ENCODE peak calls at places on chromosome 19, in eight cellular contexts. T is colonic mucosa, P is Calu3, S is fibroblast of lung, A is PC-3, C is body of pancreas, V is AG09309, L is heart left ventricle. Y is an unnamed sample.

GRCh38 chr19:47000373-47000772 is 19.3 kb upstream of the NPAS1 start:
- DNase-seq in T (no peak), P (no peak), S (no peak), A (no peak), C (no peak), V (no peak), L (no peak), Y (no peak)

GRCh38 chr19:46032597-46033025 is 8.2 kb downstream of the IGFL4 start:
- DNase-seq in T (no peak), P (no peak), S (no peak), A (no peak), C (no peak), V (no peak), L (no peak), Y (no peak)

GRCh38 chr19:14775855-14776254 is 2.5 kb downstream of the ADGRE2 start:
- DNase-seq in T (no peak), P (no peak), S (no peak), A (no peak), C (no peak), V (no peak), L (peak), Y (no peak)

GRCh38 chr19:13849991-13850909 is 26.7 kb upstream of the NANOS3 start:
- DNase-seq in T (peak), P (peak), S (peak), A (peak), C (peak), V (no peak), L (peak), Y (no peak)

GRCh38 chr19:55080121-55080914 is 4.6 kb downstream of the EPS8L1 start:
- DNase-seq in T (peak), P (no peak), S (peak), A (no peak), C (peak), V (no peak), L (peak), Y (no peak)

GRCh38 chr19:16188521-16188920 is 3.3 kb downstream of the FAM32A start:
- DNase-seq in T (no peak), P (no peak), S (no peak), A (no peak), C (no peak), V (no peak), L (no peak), Y (no peak)

GRCh38 chr19:7394728-7395359 is 46.1 kb downstream of the ARHGEF18 start:
- DNase-seq in T (peak), P (peak), S (peak), A (peak), C (peak), V (peak), L (peak), Y (peak)

GRCh38 chr19:50300814-50301606 is 28.2 kb downstream of the KCNC3 start:
- DNase-seq in T (no peak), P (peak), S (peak), A (peak), C (no peak), V (peak), L (no peak), Y (no peak)

GRCh38 chr19:1247747-1248453 is 483 bp upstream of the MIDN start:
- DNase-seq in T (peak), P (peak), S (peak), A (peak), C (peak), V (no peak), L (peak), Y (no peak)

DNA sequence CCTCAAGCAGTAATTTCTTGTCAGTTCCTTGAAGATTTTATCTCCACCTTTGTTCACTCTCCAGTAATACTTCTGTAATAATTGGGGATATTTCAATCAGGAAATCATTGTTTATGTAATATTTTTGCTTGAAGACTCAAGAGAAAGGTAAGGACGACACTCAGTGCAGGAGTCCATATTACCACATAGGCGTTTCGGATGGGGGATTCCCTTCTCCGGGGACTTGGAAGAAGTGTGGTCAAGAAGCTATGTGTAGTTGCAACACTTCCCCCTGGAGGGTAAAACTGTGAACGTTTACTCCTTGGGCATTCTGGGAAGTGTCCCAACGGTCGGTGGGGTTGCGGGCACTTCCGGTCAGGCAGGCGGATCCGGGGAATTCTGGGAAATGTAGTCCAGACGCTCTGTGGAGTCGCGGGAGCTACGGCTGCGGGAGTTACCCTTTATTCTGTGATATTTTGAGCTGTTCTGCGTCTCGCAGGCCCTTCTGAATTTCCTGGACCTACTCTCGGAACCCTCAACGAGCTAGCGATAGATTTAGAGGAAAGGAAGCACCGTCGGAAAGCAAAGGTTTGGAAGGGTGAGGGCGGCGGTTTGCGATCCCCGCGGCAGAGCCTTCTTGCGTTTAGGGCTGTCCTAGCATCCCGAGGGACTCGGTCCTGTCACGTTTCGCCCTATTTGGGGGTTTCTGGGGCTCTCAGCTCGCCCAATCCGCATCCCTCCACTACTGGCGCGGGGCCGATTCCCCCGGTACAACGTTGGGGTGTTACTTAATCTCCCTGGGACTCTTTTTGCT is at the start of gene ZNF221:
- DNase-seq in T (peak), P (peak), S (peak), A (peak), C (peak), V (peak), L (peak), Y (peak)
- TF ChIP-seq CTCF in T (peak), P (peak), S (peak), A (peak), C (peak), V (peak), L (peak), Y (peak)

GRCh38 chr19:37943480-37943879 is 36.5 kb downstream of the SIPA1L3 start:
- DNase-seq in T (peak), P (no peak), S (no peak), A (no peak), C (peak), V (no peak), L (no peak), Y (no peak)

GRCh38 chr19:37946132-37946531 is 39.1 kb downstream of the SIPA1L3 start:
- DNase-seq in T (no peak), P (no peak), S (no peak), A (no peak), C (no peak), V (no peak), L (no peak), Y (no peak)

GRCh38 chr19:37942516-37942902 is 35.5 kb downstream of the SIPA1L3 start:
- DNase-seq in T (no peak), P (no peak), S (no peak), A (no peak), C (no peak), V (no peak), L (no peak), Y (no peak)

GRCh38 chr19:37938379-37938778 is 31.4 kb downstream of the SIPA1L3 start:
- DNase-seq in T (no peak), P (no peak), S (no peak), A (no peak), C (no peak), V (no peak), L (no peak), Y (no peak)

GRCh38 chr19:37941820-37942515 is 35.0 kb downstream of the SIPA1L3 start:
- DNase-seq in T (no peak), P (no peak), S (no peak), A (peak), C (no peak), V (no peak), L (no peak), Y (no peak)
- TF ChIP-seq CTCF in T (no peak), P (no peak), S (no peak), A (no peak), C (no peak), V (no peak), L (no peak), Y (no peak)

GRCh38 chr19:53883741-53884140 is 1.7 kb downstream of the PRKCG start:
- DNase-seq in T (no peak), P (no peak), S (no peak), A (no peak), C (no peak), V (no peak), L (no peak), Y (no peak)

GRCh38 chr19:53882391-53883050 is 524 bp downstream of the PRKCG start:
- DNase-seq in T (no peak), P (no peak), S (no peak), A (no peak), C (no peak), V (no peak), L (no peak), Y (no peak)

GRCh38 chr19:53880716-53881481 is 1.1 kb upstream of the PRKCG start:
- DNase-seq in T (no peak), P (no peak), S (no peak), A (no peak), C (no peak), V (no peak), L (no peak), Y (no peak)

GRCh38 chr19:53883231-53883661 is 1.2 kb downstream of the PRKCG start:
- DNase-seq in T (no peak), P (no peak), S (no peak), A (no peak), C (no peak), V (no peak), L (no peak), Y (no peak)

GRCh38 chr19:53881482-53882390 is at the start of gene PRKCG:
- DNase-seq in T (peak), P (peak), S (no peak), A (peak), C (peak), V (no peak), L (peak), Y (no peak)
- TF ChIP-seq CTCF in T (peak), P (peak), S (peak), A (peak), C (peak), V (peak), L (peak), Y (peak)

DNA sequence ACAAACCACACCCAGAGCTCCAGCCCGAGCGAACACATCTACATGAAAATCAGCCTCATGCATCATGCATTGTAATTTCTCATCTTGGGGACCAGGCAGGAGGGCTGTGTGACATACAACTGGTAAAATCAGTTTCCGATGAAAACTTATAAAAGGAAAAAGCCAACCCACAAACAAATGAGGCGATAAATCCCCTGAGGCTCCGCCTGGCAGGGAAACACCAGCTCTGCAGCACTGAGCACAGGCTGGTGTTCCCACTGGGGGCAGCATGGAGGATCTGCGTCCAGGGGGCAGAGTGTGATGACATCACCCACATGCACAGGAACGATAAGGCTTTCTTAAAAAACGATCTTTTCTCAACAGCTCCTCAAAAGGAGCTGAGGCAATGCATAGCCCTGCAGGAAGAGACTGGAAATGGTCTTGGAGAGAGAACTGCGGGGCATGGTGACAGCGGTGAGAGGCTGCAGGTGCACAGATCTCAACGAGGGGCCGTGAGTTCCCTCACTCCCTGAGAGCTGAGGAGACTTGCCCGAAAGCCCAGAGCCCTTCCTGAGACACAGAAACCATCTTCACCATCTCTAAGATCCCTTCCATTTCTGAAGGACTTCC is 24.6 kb downstream of the SH3GL1 start:
- DNase-seq in T (no peak), P (peak), S (peak), A (peak), C (peak), V (peak), L (peak), Y (no peak)
- TF ChIP-seq CTCF in T (peak), P (no peak), S (peak), A (peak), C (no peak), V (peak), L (no peak), Y (peak)